ENCODE peak calls at places on chromosomes 16 and 17, in six cellular contexts. One of them, this sample, is unnamed.
A peak's percentile ranks its signal among the peaks of the same experiment; 100 is the strongest.

GRCh38 chr17:73592531-73592961 is 51.7 kb downstream of the SDK2 start:
- DNase-seq in cardiac fibroblast: no peak
- DNase-seq in Ammon's horn: no peak
- DNase-seq in substantia nigra: no peak
- DNase-seq in nephron progenitor cell: no peak
- DNase-seq in WTC11: no peak
- DNase-seq in this sample: no peak

GRCh38 chr17:17445925-17446665 is 30.7 kb upstream of the MED9 start:
- DNase-seq in substantia nigra: no peak
- DNase-seq in Ammon's horn: no peak
- DNase-seq in WTC11: no peak
- DNase-seq in cardiac fibroblast: peak; percentile 97
- DNase-seq in nephron progenitor cell: no peak
- DNase-seq in this sample: no peak

GRCh38 chr17:9632741-9633140 is 12.6 kb upstream of the USP43 start:
- DNase-seq in cardiac fibroblast: no peak
- DNase-seq in substantia nigra: no peak
- DNase-seq in Ammon's horn: no peak
- DNase-seq in nephron progenitor cell: no peak
- DNase-seq in WTC11: no peak
- DNase-seq in this sample: no peak

GRCh38 chr16:3530371-3530914 is 29.6 kb downstream of the CLUAP1 start:
- DNase-seq in substantia nigra: no peak
- DNase-seq in Ammon's horn: no peak
- DNase-seq in nephron progenitor cell: no peak
- DNase-seq in WTC11: no peak
- DNase-seq in cardiac fibroblast: no peak
- DNase-seq in this sample: no peak

GRCh38 chr16:86072328-86073102 is 173.6 kb downstream of the IRF8 start:
- DNase-seq in nephron progenitor cell: peak; percentile 80
- DNase-seq in WTC11: peak; percentile 78
- DNase-seq in substantia nigra: peak; percentile 50
- DNase-seq in Ammon's horn: peak; percentile 73
- DNase-seq in cardiac fibroblast: peak; percentile 78
- DNase-seq in this sample: no peak

GRCh38 chr17:79797492-79798295 is 817 bp upstream of the CBX8 start:
- DNase-seq in WTC11: peak; percentile 50
- DNase-seq in nephron progenitor cell: peak; percentile 72
- DNase-seq in substantia nigra: peak; percentile 54
- DNase-seq in cardiac fibroblast: no peak
- DNase-seq in Ammon's horn: no peak
- DNase-seq in this sample: no peak

GRCh38 chr16:72637306-72637705 is 410.6 kb downstream of the ZFHX3 start:
- DNase-seq in cardiac fibroblast: peak; percentile 82
- DNase-seq in WTC11: no peak
- DNase-seq in substantia nigra: no peak
- DNase-seq in Ammon's horn: no peak
- DNase-seq in nephron progenitor cell: no peak
- DNase-seq in this sample: no peak

GRCh38 chr17:35235917-35236316 is 7.0 kb upstream of the SLFN5 start:
- DNase-seq in WTC11: no peak
- DNase-seq in Ammon's horn: no peak
- DNase-seq in substantia nigra: no peak
- DNase-seq in cardiac fibroblast: no peak
- DNase-seq in nephron progenitor cell: no peak
- DNase-seq in this sample: no peak

GRCh38 chr17:79024901-79025737 is 1.1 kb downstream of the C1QTNF1 start:
- DNase-seq in nephron progenitor cell: no peak
- DNase-seq in cardiac fibroblast: peak; percentile 50
- DNase-seq in substantia nigra: no peak
- DNase-seq in WTC11: no peak
- DNase-seq in Ammon's horn: no peak
- DNase-seq in this sample: no peak

GRCh38 chr17:19702231-19702641 is 14.1 kb downstream of the SLC47A2 start:
- DNase-seq in substantia nigra: no peak
- DNase-seq in WTC11: no peak
- DNase-seq in cardiac fibroblast: no peak
- DNase-seq in nephron progenitor cell: no peak
- DNase-seq in Ammon's horn: no peak
- DNase-seq in this sample: no peak

GRCh38 chr17:82416771-82417170 is 1.4 kb upstream of the HEXD start:
- DNase-seq in Ammon's horn: no peak
- DNase-seq in substantia nigra: no peak
- DNase-seq in cardiac fibroblast: no peak
- DNase-seq in WTC11: no peak
- DNase-seq in nephron progenitor cell: no peak
- DNase-seq in this sample: no peak

GRCh38 chr16:13835357-13835756 is 84.6 kb upstream of the ERCC4 start:
- DNase-seq in WTC11: no peak
- DNase-seq in substantia nigra: no peak
- DNase-seq in Ammon's horn: no peak
- DNase-seq in nephron progenitor cell: no peak
- DNase-seq in cardiac fibroblast: peak; percentile 3
- DNase-seq in this sample: no peak

GRCh38 chr16:81798311-81799137 is 19.4 kb downstream of the PLCG2 start:
- DNase-seq in nephron progenitor cell: no peak
- DNase-seq in substantia nigra: no peak
- DNase-seq in cardiac fibroblast: no peak
- DNase-seq in Ammon's horn: no peak
- DNase-seq in WTC11: no peak
- DNase-seq in this sample: no peak

GRCh38 chr16:47574091-47575054 is 113.2 kb downstream of the PHKB start:
- DNase-seq in cardiac fibroblast: peak; percentile 81
- DNase-seq in Ammon's horn: no peak
- DNase-seq in WTC11: no peak
- DNase-seq in nephron progenitor cell: no peak
- DNase-seq in substantia nigra: no peak
- DNase-seq in this sample: no peak

GRCh38 chr17:39868554-39868942 is 546 bp downstream of the ZPBP2 start:
- DNase-seq in WTC11: no peak
- DNase-seq in cardiac fibroblast: no peak
- DNase-seq in Ammon's horn: no peak
- DNase-seq in nephron progenitor cell: no peak
- DNase-seq in substantia nigra: no peak
- DNase-seq in this sample: no peak

GRCh38 chr17:62906881-62907280 is 59.2 kb upstream of the TANC2 start:
- DNase-seq in cardiac fibroblast: no peak
- DNase-seq in WTC11: no peak
- DNase-seq in Ammon's horn: no peak
- DNase-seq in nephron progenitor cell: no peak
- DNase-seq in substantia nigra: no peak
- DNase-seq in this sample: no peak

GRCh38 chr16:28935924-28936783 is 4.4 kb downstream of the CD19 start:
- DNase-seq in substantia nigra: peak; percentile 73
- DNase-seq in WTC11: peak; percentile 95
- DNase-seq in nephron progenitor cell: peak; percentile 54
- DNase-seq in cardiac fibroblast: peak; percentile 77
- DNase-seq in Ammon's horn: peak; percentile 64
- DNase-seq in this sample: peak; percentile 74

GRCh38 chr17:20281860-20282259 is 185.5 kb downstream of the LGALS9B start:
- DNase-seq in WTC11: no peak
- DNase-seq in cardiac fibroblast: no peak
- DNase-seq in substantia nigra: peak; percentile 64
- DNase-seq in nephron progenitor cell: no peak
- DNase-seq in Ammon's horn: peak; percentile 80
- DNase-seq in this sample: no peak

GRCh38 chr16:48526058-48526957 is 83.7 kb downstream of the N4BP1 start:
- DNase-seq in WTC11: peak; percentile 72
- DNase-seq in Ammon's horn: no peak
- DNase-seq in substantia nigra: no peak
- DNase-seq in cardiac fibroblast: peak; percentile 21
- DNase-seq in nephron progenitor cell: no peak
- DNase-seq in this sample: no peak

GRCh38 chr16:85436207-85436606 is 176.9 kb upstream of the GSE1 start:
- DNase-seq in cardiac fibroblast: no peak
- DNase-seq in nephron progenitor cell: no peak
- DNase-seq in WTC11: no peak
- DNase-seq in substantia nigra: no peak
- DNase-seq in Ammon's horn: no peak
- DNase-seq in this sample: no peak

GRCh38 chr16:18932243-18932997 is 6.2 kb upstream of the SMG1 start:
- DNase-seq in cardiac fibroblast: peak; percentile 80
- DNase-seq in WTC11: no peak
- DNase-seq in nephron progenitor cell: no peak
- DNase-seq in substantia nigra: peak; percentile 59
- DNase-seq in Ammon's horn: no peak
- DNase-seq in this sample: no peak

GRCh38 chr17:80265205-80266068 is 4.8 kb downstream of the RNF213 start:
- DNase-seq in Ammon's horn: no peak
- DNase-seq in substantia nigra: no peak
- DNase-seq in cardiac fibroblast: no peak
- DNase-seq in nephron progenitor cell: no peak
- DNase-seq in WTC11: no peak
- DNase-seq in this sample: peak; percentile 47

GRCh38 chr17:17073006-17073626 is 30.9 kb downstream of the MPRIP start:
- DNase-seq in cardiac fibroblast: no peak
- DNase-seq in Ammon's horn: no peak
- DNase-seq in nephron progenitor cell: no peak
- DNase-seq in WTC11: no peak
- DNase-seq in substantia nigra: no peak
- DNase-seq in this sample: no peak

GRCh38 chr17:40510328-40510648 is 8.9 kb upstream of the TNS4 start:
- DNase-seq in cardiac fibroblast: peak; percentile 93
- DNase-seq in Ammon's horn: no peak
- DNase-seq in substantia nigra: peak; percentile 52
- DNase-seq in WTC11: no peak
- DNase-seq in nephron progenitor cell: no peak
- DNase-seq in this sample: no peak

GRCh38 chr16:60120586-60120985 is 1386.5 kb upstream of the GOT2 start:
- DNase-seq in nephron progenitor cell: no peak
- DNase-seq in substantia nigra: no peak
- DNase-seq in cardiac fibroblast: no peak
- DNase-seq in Ammon's horn: no peak
- DNase-seq in WTC11: no peak
- DNase-seq in this sample: no peak

GRCh38 chr16:73890524-73891500 is 405.8 kb upstream of the PSMD7 start:
- DNase-seq in WTC11: peak; percentile 41
- DNase-seq in nephron progenitor cell: peak; percentile 30
- DNase-seq in substantia nigra: no peak
- DNase-seq in Ammon's horn: no peak
- DNase-seq in cardiac fibroblast: peak; percentile 6
- DNase-seq in this sample: no peak

GRCh38 chr17:75173526-75173925 is 9.2 kb downstream of the SUMO2 start:
- DNase-seq in substantia nigra: no peak
- DNase-seq in WTC11: no peak
- DNase-seq in nephron progenitor cell: no peak
- DNase-seq in Ammon's horn: no peak
- DNase-seq in cardiac fibroblast: no peak
- DNase-seq in this sample: no peak

GRCh38 chr16:62135903-62136302 is 99.7 kb upstream of the CDH8 start:
- DNase-seq in nephron progenitor cell: no peak
- DNase-seq in Ammon's horn: no peak
- DNase-seq in WTC11: no peak
- DNase-seq in cardiac fibroblast: no peak
- DNase-seq in substantia nigra: no peak
- DNase-seq in this sample: no peak

GRCh38 chr17:82507631-82508175 is 11.8 kb upstream of the FOXK2 start:
- DNase-seq in substantia nigra: no peak
- DNase-seq in WTC11: no peak
- DNase-seq in cardiac fibroblast: no peak
- DNase-seq in Ammon's horn: no peak
- DNase-seq in nephron progenitor cell: no peak
- DNase-seq in this sample: no peak

GRCh38 chr17:80830020-80830780 is 161.4 kb upstream of the CHMP6 start:
- DNase-seq in WTC11: no peak
- DNase-seq in cardiac fibroblast: no peak
- DNase-seq in substantia nigra: no peak
- DNase-seq in nephron progenitor cell: no peak
- DNase-seq in Ammon's horn: no peak
- DNase-seq in this sample: no peak